ENCODE peak calls at places on chromosomes 16 and 17, in eight cellular contexts. N, W, K, F, A, O, E and J are unnamed samples.

GRCh38 chr16:50741225-50741807 is 570 bp upstream of the CYLD start:
- DNase-seq in A (no peak), F (no peak), N (peak), E (no peak), W (no peak), K (no peak), O (no peak), J (no peak)

GRCh38 chr17:1907216-1907631 is 77.4 kb downstream of the RPA1 start:
- DNase-seq in O (no peak), A (no peak), N (no peak), W (no peak), F (no peak), K (no peak), E (no peak), J (no peak)

GRCh38 chr17:62860962-62861873 is 53.1 kb upstream of the MARCHF10 start:
- DNase-seq in E (no peak), O (no peak), N (no peak), K (no peak), A (peak), F (no peak), W (peak), J (no peak)

GRCh38 chr16:89052191-89052787 is 41.4 kb upstream of the ACSF3 start:
- DNase-seq in F (no peak), E (no peak), A (no peak), K (no peak), N (no peak), O (no peak), W (no peak), J (no peak)

GRCh38 chr16:1184980-1185379 is 32.1 kb downstream of the CACNA1H start:
- DNase-seq in A (no peak), O (no peak), W (no peak), N (no peak), F (no peak), E (no peak), K (no peak), J (no peak)

GRCh38 chr17:33520404-33521032 is 227.4 kb upstream of the ASIC2 start:
- DNase-seq in K (peak), W (peak), F (peak), E (no peak), A (no peak), N (peak), O (peak), J (no peak)

GRCh38 chr17:18281815-18282214 is 21.4 kb downstream of the MIEF2 start:
- DNase-seq in F (no peak), K (no peak), O (no peak), N (no peak), E (no peak), W (no peak), A (no peak), J (no peak)

GRCh38 chr16:74563828-74564263 is 43.1 kb downstream of the GLG1 start:
- DNase-seq in F (no peak), K (no peak), W (no peak), E (no peak), A (no peak), O (no peak), N (peak), J (no peak)

GRCh38 chr17:43018008-43018853 is 4.0 kb downstream of the VAT1 start:
- DNase-seq in K (peak), F (peak), N (no peak), W (no peak), O (peak), A (no peak), E (no peak), J (no peak)

GRCh38 chr17:79915850-79916430 is 76.7 kb upstream of the CBX4 start:
- DNase-seq in K (peak), O (no peak), N (peak), W (peak), A (peak), F (peak), E (no peak), J (no peak)

GRCh38 chr17:21470861-21471260 is 94.7 kb downstream of the KCNJ12 start:
- DNase-seq in K (no peak), N (no peak), F (no peak), A (no peak), O (no peak), E (no peak), W (no peak), J (no peak)

GRCh38 chr16:48607056-48607825 is 2.7 kb downstream of the N4BP1 start:
- DNase-seq in N (peak), K (no peak), E (no peak), W (no peak), O (no peak), F (no peak), A (peak), J (no peak)

GRCh38 chr16:49635591-49636581 is 220.0 kb downstream of the ZNF423 start:
- DNase-seq in E (no peak), A (no peak), K (peak), W (no peak), N (no peak), F (no peak), O (no peak), J (no peak)

GRCh38 chr17:56064506-56064905 is 88.8 kb upstream of the ANKFN1 start:
- DNase-seq in N (no peak), K (peak), A (no peak), E (no peak), W (no peak), O (no peak), F (no peak), J (no peak)

GRCh38 chr17:80414508-80414802 is 512 bp upstream of the ENDOV start:
- DNase-seq in W (no peak), A (no peak), O (no peak), E (no peak), N (peak), K (peak), F (no peak), J (no peak)

GRCh38 chr17:33459078-33459940 is 166.2 kb upstream of the ASIC2 start:
- DNase-seq in A (no peak), E (peak), K (peak), O (no peak), W (no peak), F (no peak), N (no peak), J (no peak)

GRCh38 chr16:17076818-17077498 is 393.8 kb downstream of the XYLT1 start:
- DNase-seq in N (no peak), E (no peak), F (no peak), O (no peak), K (no peak), W (no peak), A (no peak), J (no peak)

GRCh38 chr16:89112377-89113151 is 18.9 kb downstream of the ACSF3 start:
- DNase-seq in E (no peak), A (no peak), F (no peak), K (no peak), O (no peak), N (no peak), W (no peak), J (no peak)

GRCh38 chr17:1365445-1366039 is 34.5 kb downstream of the YWHAE start:
- DNase-seq in O (peak), E (peak), N (peak), W (peak), A (peak), F (peak), K (peak), J (peak)

GRCh38 chr17:49691086-49691676 is 13.3 kb upstream of the SPOP start:
- DNase-seq in K (no peak), E (no peak), W (no peak), N (no peak), O (no peak), F (no peak), A (peak), J (no peak)

GRCh38 chr16:55489119-55489955 is 10.3 kb downstream of the MMP2 start:
- DNase-seq in K (no peak), A (no peak), O (no peak), W (no peak), E (no peak), F (no peak), N (no peak), J (no peak)

GRCh38 chr16:87470332-87470731 is 22.5 kb downstream of the ZCCHC14 start:
- DNase-seq in F (no peak), N (no peak), K (no peak), O (no peak), E (no peak), W (no peak), A (no peak), J (no peak)

GRCh38 chr17:17837966-17838962 is 1.5 kb upstream of the SREBF1 start:
- DNase-seq in F (no peak), A (peak), K (peak), N (peak), E (no peak), O (no peak), W (no peak), J (no peak)

GRCh38 chr17:59844884-59845594 is 47.7 kb downstream of the TUBD1 start:
- DNase-seq in E (no peak), F (no peak), O (no peak), A (no peak), N (peak), K (no peak), W (no peak), J (no peak)

GRCh38 chr17:38619937-38620550 is 14.3 kb upstream of the SRCIN1 start:
- DNase-seq in W (no peak), A (no peak), O (no peak), F (no peak), N (no peak), E (no peak), K (peak), J (no peak)

GRCh38 chr17:9038380-9038779 is 17.1 kb downstream of the NTN1 start:
- DNase-seq in W (no peak), O (no peak), N (no peak), K (no peak), A (no peak), E (no peak), F (no peak), J (no peak)

GRCh38 chr17:76557368-76558209 is 17.7 kb downstream of the PRCD start:
- DNase-seq in F (peak), K (peak), O (peak), N (peak), E (peak), W (peak), A (peak), J (peak)

GRCh38 chr16:72241930-72242329 is 70.0 kb upstream of the PMFBP1 start:
- DNase-seq in K (no peak), W (peak), E (no peak), A (no peak), O (no peak), F (no peak), N (peak), J (peak)

GRCh38 chr17:1559047-1559742 is 3.4 kb downstream of the PITPNA start:
- DNase-seq in K (no peak), W (no peak), N (no peak), A (no peak), O (no peak), F (no peak), E (no peak), J (no peak)